ENCODE peak calls at places on chromosomes 16 and 17, in nine cellular contexts. One of them, this sample, is unnamed.

GRCh38 chr17:17978481-17979424 is 6.1 kb downstream of the DRC3 start:
- DNase-seq in fibroblast of lung: no peak
- DNase-seq in NAMALWA: no peak
- DNase-seq in activated T-cell treated with anti-CD3 and anti-CD28 coated beads for 48 hours: no peak
- DNase-seq in activated CD8-positive, alpha-beta T cell treated with anti-CD3 and anti-CD28 coated beads, Interleukin-2, amount 10 ng/mL, durations not matched to agents 7 days and 5 days: no peak
- DNase-seq in nucleus accumbens: no peak
- DNase-seq in cardiac fibroblast: no peak
- DNase-seq in neural crest cell: no peak
- DNase-seq in transverse colon: no peak
- DNase-seq in this sample: no peak

GRCh38 chr17:2023692-2024571 is 1.2 kb downstream of the RTN4RL1 start:
- DNase-seq in cardiac fibroblast: peak; percentile 75
- DNase-seq in nucleus accumbens: no peak
- DNase-seq in transverse colon: peak; percentile 43
- DNase-seq in activated CD8-positive, alpha-beta T cell treated with anti-CD3 and anti-CD28 coated beads, Interleukin-2, amount 10 ng/mL, durations not matched to agents 7 days and 5 days: peak; percentile 34
- DNase-seq in fibroblast of lung: peak; percentile 60
- DNase-seq in activated T-cell treated with anti-CD3 and anti-CD28 coated beads for 48 hours: no peak
- DNase-seq in NAMALWA: no peak
- DNase-seq in neural crest cell: no peak
- DNase-seq in this sample: peak; percentile 24

GRCh38 chr17:42766124-42766523 is 5.1 kb downstream of the RAMP2 start:
- DNase-seq in NAMALWA: no peak
- DNase-seq in transverse colon: no peak
- DNase-seq in cardiac fibroblast: no peak
- DNase-seq in neural crest cell: no peak
- DNase-seq in fibroblast of lung: no peak
- DNase-seq in activated T-cell treated with anti-CD3 and anti-CD28 coated beads for 48 hours: no peak
- DNase-seq in activated CD8-positive, alpha-beta T cell treated with anti-CD3 and anti-CD28 coated beads, Interleukin-2, amount 10 ng/mL, durations not matched to agents 7 days and 5 days: no peak
- DNase-seq in nucleus accumbens: no peak
- DNase-seq in this sample: no peak

GRCh38 chr17:82356028-82356427 is 3.0 kb upstream of the TEX19 start:
- DNase-seq in neural crest cell: no peak
- DNase-seq in cardiac fibroblast: no peak
- DNase-seq in NAMALWA: peak; percentile 57
- DNase-seq in activated CD8-positive, alpha-beta T cell treated with anti-CD3 and anti-CD28 coated beads, Interleukin-2, amount 10 ng/mL, durations not matched to agents 7 days and 5 days: no peak
- DNase-seq in fibroblast of lung: no peak
- DNase-seq in activated T-cell treated with anti-CD3 and anti-CD28 coated beads for 48 hours: no peak
- DNase-seq in nucleus accumbens: no peak
- DNase-seq in transverse colon: no peak
- DNase-seq in this sample: no peak

GRCh38 chr17:36945959-36946725 is 2.6 kb upstream of the AATF start:
- DNase-seq in nucleus accumbens: no peak
- DNase-seq in cardiac fibroblast: no peak
- DNase-seq in transverse colon: no peak
- DNase-seq in NAMALWA: no peak
- DNase-seq in fibroblast of lung: no peak
- DNase-seq in activated T-cell treated with anti-CD3 and anti-CD28 coated beads for 48 hours: no peak
- DNase-seq in activated CD8-positive, alpha-beta T cell treated with anti-CD3 and anti-CD28 coated beads, Interleukin-2, amount 10 ng/mL, durations not matched to agents 7 days and 5 days: no peak
- DNase-seq in neural crest cell: no peak
- DNase-seq in this sample: no peak

GRCh38 chr17:55793272-55793671 is 42.4 kb downstream of the PCTP start:
- DNase-seq in activated CD8-positive, alpha-beta T cell treated with anti-CD3 and anti-CD28 coated beads, Interleukin-2, amount 10 ng/mL, durations not matched to agents 7 days and 5 days: no peak
- DNase-seq in nucleus accumbens: no peak
- DNase-seq in fibroblast of lung: no peak
- DNase-seq in transverse colon: no peak
- DNase-seq in activated T-cell treated with anti-CD3 and anti-CD28 coated beads for 48 hours: no peak
- DNase-seq in NAMALWA: no peak
- DNase-seq in cardiac fibroblast: no peak
- DNase-seq in neural crest cell: no peak
- DNase-seq in this sample: no peak

GRCh38 chr16:9072806-9073341 is 18.6 kb upstream of the HAPSTR1 start:
- DNase-seq in activated T-cell treated with anti-CD3 and anti-CD28 coated beads for 48 hours: peak; percentile 30
- DNase-seq in fibroblast of lung: peak; percentile 95
- DNase-seq in nucleus accumbens: no peak
- DNase-seq in transverse colon: no peak
- DNase-seq in NAMALWA: peak; percentile 84
- DNase-seq in neural crest cell: no peak
- DNase-seq in activated CD8-positive, alpha-beta T cell treated with anti-CD3 and anti-CD28 coated beads, Interleukin-2, amount 10 ng/mL, durations not matched to agents 7 days and 5 days: peak; percentile 63
- DNase-seq in cardiac fibroblast: peak; percentile 64
- DNase-seq in this sample: peak; percentile 77

GRCh38 chr16:11329080-11329491 is 16.2 kb upstream of the RMI2 start:
- DNase-seq in cardiac fibroblast: no peak
- DNase-seq in transverse colon: no peak
- DNase-seq in NAMALWA: peak; percentile 78
- DNase-seq in nucleus accumbens: no peak
- DNase-seq in neural crest cell: no peak
- DNase-seq in activated T-cell treated with anti-CD3 and anti-CD28 coated beads for 48 hours: no peak
- DNase-seq in fibroblast of lung: peak; percentile 40
- DNase-seq in activated CD8-positive, alpha-beta T cell treated with anti-CD3 and anti-CD28 coated beads, Interleukin-2, amount 10 ng/mL, durations not matched to agents 7 days and 5 days: no peak
- DNase-seq in this sample: peak; percentile 80

GRCh38 chr16:57316390-57317017 is 32.0 kb upstream of the PLLP start:
- DNase-seq in transverse colon: no peak
- DNase-seq in activated CD8-positive, alpha-beta T cell treated with anti-CD3 and anti-CD28 coated beads, Interleukin-2, amount 10 ng/mL, durations not matched to agents 7 days and 5 days: no peak
- DNase-seq in fibroblast of lung: peak; percentile 90
- DNase-seq in cardiac fibroblast: peak; percentile 93
- DNase-seq in activated T-cell treated with anti-CD3 and anti-CD28 coated beads for 48 hours: no peak
- DNase-seq in nucleus accumbens: no peak
- DNase-seq in NAMALWA: no peak
- DNase-seq in neural crest cell: no peak
- DNase-seq in this sample: no peak

This sample was measured in GM12865.